ENCODE peak calls at places on chromosomes 16 and 17, in five cellular contexts. Z is pancreas, G is OCI-LY7, B is GM23338, P is ovary. O is an unnamed sample. For H3K36me3, the result is how much of the 10 kb centered on the place peaks cover.

GRCh38 chr16:3475604-3476375 is 19.5 kb downstream of the C16orf90 start:
- DNase-seq in P (no peak), Z (no peak), B (no peak), G (no peak), O (no peak)

GRCh38 chr17:8889458-8890210 is 22.2 kb upstream of the PIK3R6 start:
- DNase-seq in G (no peak), Z (no peak), P (no peak), B (no peak), O (no peak)

GRCh38 chr17:66373944-66374817 is 71.8 kb downstream of the PRKCA start:
- DNase-seq in G (no peak), P (no peak), B (peak), Z (peak), O (no peak)

GRCh38 chr17:18323507-18324139 is 8.5 kb downstream of the SMCR8 start:
- DNase-seq in Z (no peak), B (no peak), P (no peak), G (no peak), O (no peak)

GRCh38 chr16:62665269-62665668 is 629.0 kb upstream of the CDH8 start:
- DNase-seq in B (peak), Z (no peak), G (no peak), P (no peak), O (no peak)

GRCh38 chr17:40168262-40168832 is 8.9 kb upstream of the RAPGEFL1 start:
- DNase-seq in Z (peak), B (peak), P (no peak), G (peak), O (no peak)

GRCh38 chr17:79934653-79934970 is 95.4 kb upstream of the CBX4 start:
- DNase-seq in P (no peak), Z (no peak), B (no peak), G (no peak), O (no peak)

GRCh38 chr16:86137359-86137758 is 238.4 kb downstream of the IRF8 start:
- DNase-seq in G (no peak), B (no peak), P (no peak), Z (no peak), O (no peak)

GRCh38 chr17:17921192-17922082 is 50.8 kb downstream of the TOM1L2 start:
- DNase-seq in P (no peak), Z (peak), B (peak), G (no peak), O (peak)

GRCh38 chr16:58494981-58495860 is 4.7 kb upstream of the NDRG4 start:
- DNase-seq in G (peak), P (peak), B (peak), Z (peak), O (peak)

GRCh38 chr17:77304051-77304745 is 163.4 kb downstream of the SEC14L1 start:
- DNase-seq in Z (no peak), G (no peak), B (no peak), P (no peak), O (no peak)

GRCh38 chr17:31598388-31598760 is 206.9 kb downstream of the RAB11FIP4 start:
- DNase-seq in P (no peak), Z (no peak), G (no peak), B (no peak), O (no peak)

GRCh38 chr16:57299009-57299718 is 14.7 kb upstream of the PLLP start:
- DNase-seq in G (no peak), B (peak), P (peak), Z (no peak), O (peak)
- TF ChIP-seq CTCF in G (no peak), B (no peak), P (no peak), Z (no peak), O (peak)

GRCh38 chr17:2940352-2940751 is 123.1 kb downstream of the OR1D5 start:
- DNase-seq in P (no peak), B (peak), Z (no peak), G (no peak), O (no peak)

GRCh38 chr17:2937331-2938003 is 125.9 kb downstream of the OR1D5 start:
- DNase-seq in G (no peak), B (no peak), P (no peak), Z (no peak), O (no peak)

GRCh38 chr17:2936771-2937321 is 126.6 kb downstream of the OR1D5 start:
- DNase-seq in G (no peak), Z (no peak), B (no peak), P (no peak), O (no peak)

GRCh38 chr17:2936351-2936750 is 127.1 kb downstream of the OR1D5 start:
- DNase-seq in B (no peak), G (no peak), Z (no peak), P (no peak), O (no peak)

GRCh38 chr17:2939714-2940351 is 123.6 kb downstream of the OR1D5 start:
- DNase-seq in B (no peak), P (no peak), G (peak), Z (no peak), O (no peak)
- H3K4me3 ChIP-seq in B (no peak), P (no peak), G (no peak), Z (no peak), O (no peak)

DNA sequence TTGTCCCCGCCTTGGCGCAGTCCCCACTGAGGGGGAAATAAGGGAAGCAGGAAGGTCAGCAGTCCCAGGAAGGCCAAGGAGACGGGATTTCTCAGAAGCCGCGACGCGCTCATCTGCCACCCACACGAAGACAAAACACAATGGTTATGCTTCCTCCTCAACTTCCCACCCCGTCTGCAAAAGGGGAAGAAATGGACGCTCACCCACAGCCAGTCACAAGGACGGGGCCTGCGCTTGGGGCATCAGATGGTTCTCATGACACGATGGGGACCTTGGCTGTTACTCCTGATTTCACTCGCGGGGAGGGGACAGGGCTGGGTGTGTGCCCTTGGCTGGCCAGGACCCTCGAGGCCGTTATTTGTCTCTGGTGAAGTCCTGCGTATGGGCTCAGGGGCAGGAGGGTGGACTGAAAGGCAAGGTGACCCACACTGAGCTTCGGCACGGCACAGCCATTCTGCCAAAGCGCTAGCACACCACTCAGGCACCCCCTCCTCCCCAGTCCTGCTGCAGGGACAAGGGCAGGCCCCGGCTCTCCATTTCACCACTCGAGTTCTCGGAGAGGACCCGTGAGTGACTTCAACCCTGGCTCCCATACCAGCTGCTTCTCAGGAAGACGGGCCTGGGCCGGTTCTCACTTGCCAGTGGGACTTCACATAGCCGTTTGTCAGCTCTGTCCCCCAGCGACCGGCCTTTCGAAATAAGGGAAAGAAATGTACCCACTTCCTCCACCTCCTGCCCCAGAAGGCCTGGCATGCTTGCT is 84.5 kb downstream of the ABR start:
- DNase-seq in Z (no peak), B (no peak), P (no peak), G (no peak), O (no peak)
- H3K36me3 ChIP-seq in Z (under half), B (under half), P (under half), G (half or more), O (under half)

DNA sequence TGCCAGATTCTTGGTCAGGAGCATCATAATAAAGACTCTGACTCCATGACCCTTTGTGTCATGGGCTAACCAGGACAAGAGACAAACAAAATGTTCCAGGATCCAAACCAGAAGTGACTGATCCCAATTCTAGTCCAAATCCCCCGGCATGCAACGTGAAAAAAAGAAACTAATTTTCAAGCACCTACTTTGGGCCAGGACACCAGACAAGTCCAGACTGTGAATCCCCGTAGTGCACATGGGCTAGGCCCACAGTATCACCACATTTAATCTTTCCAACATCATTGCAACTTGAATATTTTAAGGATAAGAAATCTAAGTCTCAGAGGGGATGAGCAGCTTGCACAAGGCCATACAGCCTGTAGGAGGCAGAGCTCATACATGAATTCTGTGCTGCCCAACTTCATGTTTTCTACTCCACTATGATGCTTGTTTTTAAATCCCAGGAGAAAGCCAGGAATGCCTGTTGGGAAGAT is 365.7 kb downstream of the NPIPA8 start:
- DNase-seq in Z (no peak), B (peak), P (no peak), G (no peak), O (no peak)
- TF ChIP-seq CTCF in Z (no peak), B (peak), P (no peak), G (peak), O (no peak)

DNA sequence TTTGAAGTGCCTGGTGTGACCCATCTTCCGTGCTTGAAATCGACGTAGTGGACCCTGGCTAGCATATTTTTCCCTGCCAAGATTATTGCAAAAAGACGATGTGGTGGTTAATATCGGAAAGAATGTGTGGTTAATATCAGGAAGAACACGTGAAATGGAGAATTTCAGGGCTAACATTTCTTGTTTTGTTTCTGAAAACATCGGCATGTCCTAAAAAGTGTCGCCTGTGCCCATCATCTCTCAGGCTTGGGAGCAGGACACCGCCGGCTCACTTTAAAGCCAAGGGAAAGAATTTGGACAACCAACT is 345 bp upstream of the DCXR start:
- DNase-seq in P (no peak), B (no peak), Z (no peak), G (no peak), O (no peak)
- H3K4me3 ChIP-seq in P (peak), B (peak), Z (no peak), G (peak), O (peak)

GRCh38 chr16:720507-720989 is 398 bp upstream of the ANTKMT start:
- DNase-seq in G (no peak), B (peak), P (peak), Z (peak), O (no peak)
- H3K36me3 ChIP-seq in G (under half), B (under half), P (under half), Z (under half), O (under half)